ENCODE peak calls at places on chromosomes 6 and 20, in seven cellular contexts. C is RCC 7860; A is CD8-positive, alpha-beta T cell; V is adrenal gland; L is pons; I is brain microvascular endothelial cell; Y is epithelial cell of prostate. S is an unnamed sample.

GRCh38 chr20:48292806-48293205 is 507.5 kb upstream of the SULF2 start:
- DNase-seq in C (no peak), A (no peak), V (no peak), L (no peak), I (no peak), Y (no peak), S (no peak)

GRCh38 chr6:75334266-75335040 is 49.9 kb upstream of the TMEM30A start:
- DNase-seq in C (no peak), A (no peak), V (no peak), L (peak), I (peak), Y (no peak), S (no peak)

GRCh38 chr6:161327360-161327953 is 53.6 kb upstream of the AGPAT4 start:
- DNase-seq in C (peak), A (no peak), V (no peak), L (no peak), I (no peak), Y (no peak), S (no peak)

GRCh38 chr20:23143098-23143497 is 57.0 kb upstream of the CD93 start:
- DNase-seq in C (peak), A (no peak), V (peak), L (peak), I (peak), Y (no peak), S (no peak)

GRCh38 chr20:40414843-40415615 is 274.0 kb downstream of the MAFB start:
- DNase-seq in C (no peak), A (no peak), V (no peak), L (no peak), I (no peak), Y (peak), S (no peak)

GRCh38 chr6:125947581-125947980 is 9.0 kb upstream of the HINT3 start:
- DNase-seq in C (no peak), A (no peak), V (peak), L (no peak), I (peak), Y (no peak), S (no peak)

GRCh38 chr20:36439040-36439730 is 102.1 kb upstream of the MYL9 start:
- DNase-seq in C (peak), A (peak), V (peak), L (peak), I (peak), Y (no peak), S (peak)

GRCh38 chr6:143194095-143194589 is 133.5 kb downstream of the AIG1 start:
- DNase-seq in C (no peak), A (no peak), V (no peak), L (no peak), I (no peak), Y (no peak), S (no peak)

GRCh38 chr6:137829641-137830083 is 37.4 kb upstream of the TNFAIP3 start:
- DNase-seq in C (peak), A (no peak), V (no peak), L (no peak), I (no peak), Y (peak), S (no peak)

GRCh38 chr6:105804436-105804835 is 281.7 kb upstream of the PRDM1 start:
- DNase-seq in C (peak), A (no peak), V (no peak), L (no peak), I (peak), Y (peak), S (no peak)

GRCh38 chr20:7113577-7114466 is 346.3 kb downstream of the BMP2 start:
- DNase-seq in C (peak), A (no peak), V (peak), L (peak), I (peak), Y (no peak), S (no peak)

GRCh38 chr6:166348305-166348949 is 6.1 kb upstream of the SFT2D1 start:
- DNase-seq in C (no peak), A (no peak), V (no peak), L (no peak), I (no peak), Y (no peak), S (no peak)

GRCh38 chr6:16470502-16471221 is 232.3 kb downstream of the GMPR start:
- DNase-seq in C (no peak), A (no peak), V (no peak), L (no peak), I (peak), Y (no peak), S (no peak)

GRCh38 chr6:92364948-92365386 is 1054.4 kb downstream of the EPHA7 start:
- DNase-seq in C (no peak), A (no peak), V (no peak), L (peak), I (no peak), Y (no peak), S (no peak)

GRCh38 chr6:27630727-27631613 is 158.1 kb upstream of the ZNF184 start:
- DNase-seq in C (no peak), A (no peak), V (no peak), L (peak), I (peak), Y (no peak), S (peak)

S was measured in dorsolateral prefrontal cortex.